ENCODE peak calls at places on chromosomes 5 and 9, in five cellular contexts. One of them, this sample, is unnamed.

GRCh38 chr5:172694541-172694940 is 53.5 kb downstream of the NEURL1B start:
- DNase-seq in neural progenitor cell: peak
- DNase-seq in NCI-H774: no peak
- DNase-seq in AG08395: no peak
- DNase-seq in retina: no peak
- DNase-seq in this sample: no peak

GRCh38 chr5:180155331-180155881 is 53.6 kb downstream of the RASGEF1C start:
- DNase-seq in AG08395: no peak
- DNase-seq in neural progenitor cell: no peak
- DNase-seq in retina: peak
- DNase-seq in NCI-H774: no peak
- DNase-seq in this sample: no peak

GRCh38 chr5:151810449-151810848 is 38.7 kb downstream of the G3BP1 start:
- DNase-seq in retina: no peak
- DNase-seq in AG08395: no peak
- DNase-seq in NCI-H774: no peak
- DNase-seq in neural progenitor cell: no peak
- DNase-seq in this sample: no peak

GRCh38 chr5:101995585-101995984 is 300.5 kb downstream of the SLCO4C1 start:
- DNase-seq in NCI-H774: no peak
- DNase-seq in retina: no peak
- DNase-seq in neural progenitor cell: no peak
- DNase-seq in AG08395: no peak
- DNase-seq in this sample: no peak

GRCh38 chr9:15307523-15307841 is 466 bp upstream of the TTC39B start:
- DNase-seq in AG08395: no peak
- DNase-seq in NCI-H774: no peak
- DNase-seq in retina: no peak
- DNase-seq in neural progenitor cell: peak
- DNase-seq in this sample: no peak

GRCh38 chr5:170404398-170404797 is 15.2 kb upstream of the KCNMB1 start:
- DNase-seq in AG08395: no peak
- DNase-seq in neural progenitor cell: no peak
- DNase-seq in retina: no peak
- DNase-seq in NCI-H774: no peak
- DNase-seq in this sample: no peak

GRCh38 chr9:90803860-90804593 is 2.4 kb downstream of the SYK start:
- DNase-seq in retina: no peak
- DNase-seq in NCI-H774: no peak
- DNase-seq in neural progenitor cell: no peak
- DNase-seq in AG08395: no peak
- DNase-seq in this sample: no peak

GRCh38 chr5:118628672-118629354 is 359.5 kb downstream of the DTWD2 start:
- DNase-seq in AG08395: no peak
- DNase-seq in neural progenitor cell: peak
- DNase-seq in NCI-H774: no peak
- DNase-seq in retina: peak
- DNase-seq in this sample: no peak

GRCh38 chr9:37528652-37529072 is 42.9 kb downstream of the POLR1E start:
- DNase-seq in retina: no peak
- DNase-seq in neural progenitor cell: no peak
- DNase-seq in AG08395: no peak
- DNase-seq in NCI-H774: no peak
- DNase-seq in this sample: no peak

GRCh38 chr9:35645736-35646582 is 4.8 kb downstream of the SIT1 start:
- DNase-seq in NCI-H774: no peak
- DNase-seq in AG08395: no peak
- DNase-seq in neural progenitor cell: peak
- DNase-seq in retina: no peak
- DNase-seq in this sample: no peak

GRCh38 chr9:6133346-6134063 is 82.1 kb upstream of the IL33 start:
- DNase-seq in NCI-H774: no peak
- DNase-seq in AG08395: peak
- DNase-seq in retina: no peak
- DNase-seq in neural progenitor cell: no peak
- DNase-seq in this sample: no peak

GRCh38 chr9:90941661-90942060 is 140.0 kb downstream of the SYK start:
- DNase-seq in retina: no peak
- DNase-seq in neural progenitor cell: no peak
- DNase-seq in NCI-H774: no peak
- DNase-seq in AG08395: no peak
- DNase-seq in this sample: no peak

GRCh38 chr5:134090482-134090881 is 24.0 kb upstream of the TCF7 start:
- DNase-seq in retina: no peak
- DNase-seq in NCI-H774: no peak
- DNase-seq in AG08395: no peak
- DNase-seq in neural progenitor cell: no peak
- DNase-seq in this sample: no peak